ENCODE peak calls at places on chromosomes 12 and 14, in four cellular contexts. N is A549, T is body of pancreas, E is lower lobe of right lung. F is an unnamed sample.

GRCh38 chr12:32249701-32250270 is 143.1 kb downstream of the BICD1 start:
- DNase-seq in N (no peak), T (no peak), E (no peak), F (no peak)

GRCh38 chr12:38384816-38385491 is 68.4 kb downstream of the ALG10B start:
- DNase-seq in N (peak), T (no peak), E (peak), F (no peak)

GRCh38 chr12:53868516-53868986 is 70.1 kb upstream of the HOXC13 start:
- DNase-seq in N (peak), T (no peak), E (no peak), F (no peak)

GRCh38 chr12:50924131-50924438 is 28.3 kb upstream of the HIGD1C start:
- DNase-seq in N (no peak), T (no peak), E (no peak), F (no peak)

GRCh38 chr14:22081352-22081751 is 407.7 kb upstream of the OR4E1 start:
- DNase-seq in N (no peak), T (no peak), E (no peak), F (no peak)

GRCh38 chr14:76993743-76994142 is 34.8 kb downstream of the IRF2BPL start:
- DNase-seq in N (no peak), T (no peak), E (no peak), F (no peak)

GRCh38 chr14:77674931-77675330 is 32.9 kb downstream of the ALKBH1 start:
- DNase-seq in N (no peak), T (no peak), E (no peak), F (no peak)

GRCh38 chr12:104910196-104910840 is 47.8 kb downstream of the SLC41A2 start:
- DNase-seq in N (no peak), T (no peak), E (no peak), F (no peak)

GRCh38 chr12:53757095-53757770 is 5.5 kb upstream of the CISTR start:
- DNase-seq in N (peak), T (peak), E (peak), F (peak)

GRCh38 chr12:92912052-92912451 is 17.0 kb downstream of the EEA1 start:
- DNase-seq in N (no peak), T (no peak), E (no peak), F (peak)

GRCh38 chr12:83136421-83136820 is 449.7 kb downstream of the TMTC2 start:
- DNase-seq in N (no peak), T (no peak), E (no peak), F (no peak)

DNA sequence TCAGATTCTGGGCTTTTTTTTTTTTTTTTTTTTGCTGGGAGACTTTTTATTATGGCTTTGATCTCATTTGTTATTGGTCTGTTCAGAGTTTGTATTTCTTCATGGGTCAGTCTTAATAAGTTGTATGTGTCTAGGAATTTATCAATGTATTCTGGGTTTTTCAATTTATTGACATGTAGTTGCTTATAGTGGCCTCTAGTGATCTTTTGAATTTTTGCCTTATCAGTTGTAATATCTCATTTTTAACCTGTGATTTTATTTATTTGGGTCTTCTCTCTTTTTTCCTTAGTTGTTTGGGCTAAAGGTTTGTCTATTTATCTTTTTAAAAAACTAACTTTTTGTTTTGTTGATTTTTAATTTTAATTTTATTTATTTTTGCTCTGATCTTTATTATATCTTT is 45.5 kb downstream of the NAA30 start:
- DNase-seq in N (no peak), T (no peak), E (no peak), F (no peak)
- TF ChIP-seq CTCF in N (no peak), T (no peak), E (no peak), F (no peak)

GRCh38 chr14:27370775-27371174 is 772.9 kb upstream of the NOVA1 start:
- DNase-seq in N (no peak), T (no peak), E (no peak), F (no peak)

GRCh38 chr14:27371868-27372267 is 774.0 kb upstream of the NOVA1 start:
- DNase-seq in N (no peak), T (no peak), E (no peak), F (no peak)

GRCh38 chr14:27366596-27366995 is 768.8 kb upstream of the NOVA1 start:
- DNase-seq in N (no peak), T (no peak), E (no peak), F (no peak)

GRCh38 chr14:27371209-27371608 is 773.4 kb upstream of the NOVA1 start:
- DNase-seq in N (no peak), T (no peak), E (no peak), F (no peak)

DNA sequence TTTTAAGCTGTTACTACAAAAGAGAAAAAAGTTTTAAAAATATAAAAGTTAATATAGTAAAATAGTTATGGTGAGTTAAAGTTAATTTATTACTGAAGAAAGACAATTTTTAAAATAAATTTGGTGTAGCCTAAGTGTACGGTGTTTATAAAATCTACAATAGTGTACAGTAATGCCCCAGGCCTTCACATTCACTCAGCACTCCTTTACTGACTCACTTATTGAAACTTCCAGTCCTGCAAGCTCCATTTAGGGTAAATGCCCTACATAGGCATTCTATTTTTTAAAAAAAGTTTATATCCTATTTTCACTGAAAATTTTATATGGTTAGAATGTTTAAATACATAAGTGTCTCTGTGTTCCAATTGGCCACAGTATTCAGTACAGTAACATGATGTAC is 769.5 kb upstream of the NOVA1 start:
- DNase-seq in N (no peak), T (no peak), E (no peak), F (no peak)
- H3K4me3 ChIP-seq in N (no peak), T (no peak), E (no peak), F (no peak)

GRCh38 chr14:52922059-52922458 is 28.8 kb downstream of the FERMT2 start:
- DNase-seq in N (no peak), T (no peak), E (no peak), F (no peak)

GRCh38 chr14:52922656-52923055 is 28.2 kb downstream of the FERMT2 start:
- DNase-seq in N (no peak), T (no peak), E (no peak), F (peak)

GRCh38 chr14:52926994-52927393 is 23.9 kb downstream of the FERMT2 start:
- DNase-seq in N (peak), T (no peak), E (no peak), F (no peak)

GRCh38 chr14:52919971-52920370 is 30.9 kb downstream of the FERMT2 start:
- DNase-seq in N (no peak), T (no peak), E (no peak), F (no peak)

DNA sequence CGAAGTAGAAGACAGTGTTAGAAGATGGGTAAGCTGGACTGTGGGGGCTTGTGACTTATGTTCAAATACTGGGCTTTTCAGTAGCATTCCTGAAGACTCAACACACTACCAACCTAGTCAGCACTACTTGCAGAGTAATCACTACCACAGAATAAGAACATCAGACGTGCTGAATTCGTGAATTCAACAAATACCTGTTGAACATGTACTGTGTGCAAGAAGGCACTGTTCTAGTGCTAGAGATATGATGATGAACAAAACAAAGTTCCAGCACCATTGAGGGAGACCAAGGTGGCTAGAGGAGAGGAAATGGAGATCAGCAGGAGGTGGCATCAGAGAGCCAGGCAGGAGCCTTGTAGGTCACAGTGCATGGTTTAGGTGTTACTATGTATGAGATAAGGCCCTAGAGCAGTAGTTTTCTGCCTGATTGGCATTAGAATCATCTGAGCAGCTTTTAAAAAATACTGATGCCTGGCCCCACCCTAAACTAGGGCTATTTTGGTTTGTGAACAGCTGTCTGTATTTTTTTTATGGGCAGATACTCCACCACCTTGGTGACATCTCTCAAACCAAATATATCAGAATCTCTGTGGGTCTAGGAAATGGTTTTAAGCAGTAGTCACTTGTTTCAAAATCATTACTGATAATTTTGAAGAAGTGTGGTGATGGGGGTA is 26.8 kb downstream of the FERMT2 start:
- DNase-seq in N (peak), T (peak), E (no peak), F (no peak)
- TF ChIP-seq CTCF in N (peak), T (no peak), E (no peak), F (no peak)

GRCh38 chr12:26434299-26434915 is 239.0 kb downstream of the SSPN start:
- DNase-seq in N (peak), T (peak), E (no peak), F (peak)
- H3K4me3 ChIP-seq in N (no peak), T (no peak), E (no peak), F (no peak)

F was measured in astrocyte of the cerebellum.